ENCODE peak calls at places on chromosomes 5 and 9, in four cellular contexts. M, I, S and A are unnamed samples.
A peak's percentile ranks its signal among the peaks of the same experiment; 100 is the strongest.

GRCh38 chr5:135026645-135027317 is 7.2 kb downstream of the PITX1 start:
- DNase-seq in M (no peak), I (no peak), S (no peak), A (no peak)

GRCh38 chr9:70865471-70865870 is 255.9 kb downstream of the TRPM3 start:
- DNase-seq in M (no peak), I (no peak), S (no peak), A (no peak)

GRCh38 chr9:93644397-93645088 is 68.2 kb downstream of the PHF2 start:
- DNase-seq in M (no peak), I (no peak), S (peak; percentile 14), A (no peak)

GRCh38 chr5:122180863-122181519 is 51.6 kb downstream of the ZNF474 start:
- DNase-seq in M (no peak), I (peak; percentile 72), S (no peak), A (no peak)

GRCh38 chr5:115432691-115433090 is 111.9 kb downstream of the FEM1C start:
- DNase-seq in M (no peak), I (peak; percentile 64), S (no peak), A (no peak)

GRCh38 chr9:99189186-99189585 is 32.6 kb downstream of the ALG2 start:
- DNase-seq in M (no peak), I (no peak), S (no peak), A (no peak)

GRCh38 chr5:177308740-177309139 is 3.0 kb downstream of the MXD3 start:
- DNase-seq in M (no peak), I (no peak), S (no peak), A (no peak)

GRCh38 chr9:35269919-35270318 is 108.1 kb downstream of the UNC13B start:
- DNase-seq in M (no peak), I (no peak), S (no peak), A (no peak)

GRCh38 chr5:157918811-157919742 is 60.1 kb upstream of the CLINT1 start:
- DNase-seq in M (no peak), I (no peak), S (peak; percentile 33), A (peak; percentile 79)

GRCh38 chr9:113359385-113359784 is 10.0 kb downstream of the BSPRY start:
- DNase-seq in M (no peak), I (no peak), S (peak; percentile 41), A (no peak)

GRCh38 chr5:50672663-50673062 is 6.2 kb downstream of the PARP8 start:
- DNase-seq in M (no peak), I (no peak), S (no peak), A (no peak)

GRCh38 chr5:157137691-157138090 is 5.0 kb downstream of the MED7 start:
- DNase-seq in M (no peak), I (no peak), S (no peak), A (no peak)

GRCh38 chr5:41918105-41918504 is 7.0 kb upstream of the FBXO4 start:
- DNase-seq in M (no peak), I (no peak), S (no peak), A (no peak)

GRCh38 chr5:27472000-27472763 is 433.8 kb upstream of the CDH9 start:
- DNase-seq in M (no peak), I (no peak), S (no peak), A (no peak)

GRCh38 chr9:4182831-4183230 is 117.0 kb downstream of the GLIS3 start:
- DNase-seq in M (no peak), I (no peak), S (no peak), A (no peak)

GRCh38 chr5:176882566-176882900 is 16.6 kb downstream of the HK3 start:
- DNase-seq in M (no peak), I (no peak), S (no peak), A (no peak)

GRCh38 chr5:132797651-132798050 is 15.5 kb upstream of the SOWAHA start:
- DNase-seq in M (no peak), I (no peak), S (no peak), A (no peak)

GRCh38 chr5:79793722-79794121 is 104.1 kb downstream of the CMYA5 start:
- DNase-seq in M (no peak), I (no peak), S (no peak), A (no peak)

GRCh38 chr5:142872795-142873194 is 102.6 kb downstream of the ARHGAP26 start:
- DNase-seq in M (no peak), I (peak; percentile 88), S (peak; percentile 53), A (peak; percentile 72)

GRCh38 chr5:135210286-135211055 is 176.4 kb upstream of the PITX1 start:
- DNase-seq in M (no peak), I (no peak), S (peak; percentile 18), A (peak; percentile 12)

GRCh38 chr5:1544294-1545010 is 20.7 kb upstream of the LPCAT1 start:
- DNase-seq in M (no peak), I (no peak), S (no peak), A (peak; percentile 13)

GRCh38 chr5:132265336-132266030 is 8.0 kb downstream of the PDLIM4 start:
- DNase-seq in M (no peak), I (peak; percentile 92), S (no peak), A (peak; percentile 79)

GRCh38 chr5:76204713-76205112 is 121.5 kb downstream of the SV2C start:
- DNase-seq in M (no peak), I (peak; percentile 45), S (peak; percentile 40), A (peak; percentile 50)

GRCh38 chr5:145101246-145101645 is 733.9 kb downstream of the PRELID2 start:
- DNase-seq in M (no peak), I (peak; percentile 2), S (no peak), A (no peak)

GRCh38 chr5:178455480-178455835 is 134.7 kb downstream of the COL23A1 start:
- DNase-seq in M (no peak), I (no peak), S (no peak), A (no peak)

GRCh38 chr9:38287420-38287985 is 105.0 kb upstream of the ALDH1B1 start:
- DNase-seq in M (no peak), I (peak; percentile 60), S (no peak), A (no peak)

GRCh38 chr5:60636001-60636400 is 64.0 kb downstream of the DEPDC1B start:
- DNase-seq in M (no peak), I (no peak), S (no peak), A (no peak)

GRCh38 chr9:129280236-129281231 is 102.5 kb upstream of the IER5L start:
- DNase-seq in M (no peak), I (no peak), S (no peak), A (no peak)

GRCh38 chr5:77251921-77252320 is 41.4 kb downstream of the PDE8B start:
- DNase-seq in M (no peak), I (no peak), S (no peak), A (no peak)

GRCh38 chr5:96668725-96669124 is 6.5 kb downstream of the CAST start:
- DNase-seq in M (no peak), I (no peak), S (no peak), A (peak; percentile 77)
- H3K4me3 ChIP-seq in M (no peak overlapping the region), I (no peak overlapping the region), S (no peak overlapping the region), A (no peak overlapping the region)

DNA sequence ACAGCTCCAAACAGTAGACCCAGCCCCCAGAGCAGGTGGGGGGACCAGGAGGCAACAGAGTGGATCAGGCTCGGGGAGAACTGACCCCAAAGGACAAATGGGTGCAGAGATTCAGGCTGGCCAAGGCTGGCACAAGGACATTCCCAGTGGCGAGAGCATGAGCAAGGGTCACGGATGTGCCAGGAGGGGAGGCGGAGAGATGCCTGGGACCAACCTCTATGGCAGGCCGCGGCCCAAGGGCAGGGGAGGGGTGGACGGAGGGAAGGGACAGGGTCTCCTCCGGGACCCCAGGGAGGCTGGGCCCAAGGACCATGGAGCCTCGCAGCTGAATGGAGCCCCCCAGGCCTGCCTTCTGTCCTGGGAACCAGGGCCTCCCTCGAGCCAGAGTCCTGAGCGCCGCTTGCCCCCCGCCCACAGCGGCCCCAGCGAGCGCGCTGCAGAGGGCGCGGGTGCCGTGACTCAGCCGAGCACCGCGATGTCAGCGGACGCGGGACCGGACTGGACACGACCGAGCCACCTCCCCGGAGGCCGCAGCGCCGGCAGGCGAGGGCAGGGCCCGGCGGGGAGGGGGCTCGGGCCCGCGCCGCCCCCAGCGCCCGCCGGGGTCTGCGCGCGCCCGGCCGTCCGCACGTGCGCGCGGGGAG is 546 bp downstream of the ABCA2 start:
- DNase-seq in M (peak; percentile 54), I (peak; percentile 23), S (no peak), A (no peak)
- H3K4me3 ChIP-seq in M (peak overlapping the region; percentile 13), I (peak overlapping the region; percentile 65), S (peak overlapping the region; percentile 48), A (peak overlapping the region; percentile 43)

DNA sequence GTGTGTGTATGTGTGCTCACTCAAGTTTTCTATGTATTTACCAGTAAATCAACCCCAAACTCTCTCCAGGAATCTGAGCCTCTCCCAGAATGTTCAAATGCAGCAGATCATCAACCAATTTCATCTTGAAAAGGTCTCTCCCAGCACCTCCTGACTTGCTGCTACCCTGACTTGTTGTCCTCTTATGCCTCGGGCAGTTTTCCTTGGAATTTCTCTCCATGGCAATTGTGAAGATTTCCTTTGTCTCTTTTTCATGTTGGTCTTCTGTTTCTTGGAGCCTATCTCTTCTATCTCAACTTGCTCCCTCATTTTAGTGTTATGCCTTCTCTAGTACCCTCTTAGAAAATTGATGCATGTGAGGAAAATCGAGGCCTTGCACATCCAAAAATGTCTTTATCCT is 303.6 kb upstream of the KIF2A start:
- DNase-seq in M (no peak), I (no peak), S (no peak), A (no peak)
- H3K4me3 ChIP-seq in M (no peak overlapping the region), I (no peak overlapping the region), S (no peak overlapping the region), A (no peak overlapping the region)

GRCh38 chr5:35538198-35538931 is 79.3 kb upstream of the SPEF2 start:
- DNase-seq in M (no peak), I (no peak), S (no peak), A (no peak)
- H3K4me3 ChIP-seq in M (no peak overlapping the region), I (no peak overlapping the region), S (no peak overlapping the region), A (no peak overlapping the region)